ENCODE peak calls at places on chromosomes 2 and 18, in seven cellular contexts. I is psoas muscle, E is body of pancreas, Y is tibial nerve, J is NT2/D1, M is transverse colon, Q is pancreas. S is an unnamed sample. For H3K4me1 and H3K27me3, the result is how much of the 10 kb centered on the place peaks cover.

GRCh38 chr2:78979380-78980238 is 45.9 kb upstream of the REG3G start:
- DNase-seq in I (peak), E (peak), Y (no peak), J (peak), M (peak), Q (no peak), S (peak)

GRCh38 chr2:25651066-25651465 is 22.3 kb downstream of the DTNB start:
- DNase-seq in I (no peak), E (no peak), Y (no peak), J (no peak), M (no peak), Q (no peak), S (no peak)

GRCh38 chr2:32074161-32074506 is 10.8 kb downstream of the SPAST start:
- DNase-seq in I (no peak), E (no peak), Y (no peak), J (no peak), M (no peak), Q (no peak), S (no peak)

GRCh38 chr2:59988337-59988736 is 565.1 kb downstream of the BCL11A start:
- DNase-seq in I (no peak), E (no peak), Y (no peak), J (no peak), M (no peak), Q (no peak), S (no peak)

GRCh38 chr2:64212346-64212745 is 68.1 kb upstream of the PELI1 start:
- DNase-seq in I (no peak), E (peak), Y (no peak), J (no peak), M (no peak), Q (no peak), S (no peak)

GRCh38 chr2:68403199-68403644 is 38.1 kb downstream of the PLEK start:
- DNase-seq in I (no peak), E (no peak), Y (no peak), J (no peak), M (no peak), Q (no peak), S (no peak)

GRCh38 chr2:48781366-48781765 is 25.8 kb upstream of the LHCGR start:
- DNase-seq in I (no peak), E (no peak), Y (no peak), J (no peak), M (no peak), Q (no peak), S (no peak)

GRCh38 chr2:74887961-74888670 is 54.2 kb downstream of the HK2 start:
- DNase-seq in I (no peak), E (no peak), Y (no peak), J (no peak), M (no peak), Q (no peak), S (no peak)

GRCh38 chr2:27627963-27628766 is 647 bp downstream of the CCDC121 start:
- DNase-seq in I (no peak), E (peak), Y (no peak), J (no peak), M (no peak), Q (no peak), S (peak)

GRCh38 chr2:159267926-159268325 is 18.6 kb downstream of the WDSUB1 start:
- DNase-seq in I (no peak), E (no peak), Y (no peak), J (no peak), M (no peak), Q (no peak), S (no peak)

GRCh38 chr2:168246483-168247340 is 683 bp downstream of the STK39 start:
- DNase-seq in I (peak), E (peak), Y (peak), J (peak), M (peak), Q (peak), S (peak)
- H3K4me1 ChIP-seq in I (under half), E (under half), Y (under half), J (under half), M (under half), Q (under half), S (under half)

GRCh38 chr2:230325316-230326243 is 1.4 kb upstream of the SP140L start:
- DNase-seq in I (no peak), E (no peak), Y (no peak), J (no peak), M (no peak), Q (peak), S (no peak)
- H3K27me3 ChIP-seq in I (under half), E (under half), Y (under half), J (under half), M (under half), Q (under half), S (under half)

GRCh38 chr2:189336276-189336975 is 104.8 kb upstream of the WDR75 start:
- DNase-seq in I (no peak), E (no peak), Y (no peak), J (no peak), M (no peak), Q (no peak), S (no peak)
- H3K4me3 ChIP-seq in I (no peak), E (no peak), Y (no peak), J (no peak), M (no peak), Q (no peak), S (no peak)

GRCh38 chr2:47174731-47175361 is 19.7 kb upstream of the STPG4 start:
- DNase-seq in I (no peak), E (peak), Y (no peak), J (no peak), M (peak), Q (no peak), S (peak)
- H3K4me1 ChIP-seq in I (under half), E (half or more), Y (under half), J (under half), M (under half), Q (under half), S (half or more)

GRCh38 chr2:192195548-192196418 is 1.1 kb upstream of the TMEFF2 start:
- DNase-seq in I (peak), E (no peak), Y (no peak), J (peak), M (no peak), Q (peak), S (peak)

GRCh38 chr2:192197387-192197786 is 2.7 kb upstream of the TMEFF2 start:
- DNase-seq in I (no peak), E (no peak), Y (no peak), J (no peak), M (no peak), Q (no peak), S (no peak)

GRCh38 chr2:192196451-192197194 is 1.9 kb upstream of the TMEFF2 start:
- DNase-seq in I (no peak), E (no peak), Y (no peak), J (no peak), M (no peak), Q (no peak), S (no peak)

GRCh38 chr2:192194065-192194865 is 468 bp downstream of the TMEFF2 start:
- DNase-seq in I (peak), E (peak), Y (no peak), J (no peak), M (no peak), Q (peak), S (peak)

DNA sequence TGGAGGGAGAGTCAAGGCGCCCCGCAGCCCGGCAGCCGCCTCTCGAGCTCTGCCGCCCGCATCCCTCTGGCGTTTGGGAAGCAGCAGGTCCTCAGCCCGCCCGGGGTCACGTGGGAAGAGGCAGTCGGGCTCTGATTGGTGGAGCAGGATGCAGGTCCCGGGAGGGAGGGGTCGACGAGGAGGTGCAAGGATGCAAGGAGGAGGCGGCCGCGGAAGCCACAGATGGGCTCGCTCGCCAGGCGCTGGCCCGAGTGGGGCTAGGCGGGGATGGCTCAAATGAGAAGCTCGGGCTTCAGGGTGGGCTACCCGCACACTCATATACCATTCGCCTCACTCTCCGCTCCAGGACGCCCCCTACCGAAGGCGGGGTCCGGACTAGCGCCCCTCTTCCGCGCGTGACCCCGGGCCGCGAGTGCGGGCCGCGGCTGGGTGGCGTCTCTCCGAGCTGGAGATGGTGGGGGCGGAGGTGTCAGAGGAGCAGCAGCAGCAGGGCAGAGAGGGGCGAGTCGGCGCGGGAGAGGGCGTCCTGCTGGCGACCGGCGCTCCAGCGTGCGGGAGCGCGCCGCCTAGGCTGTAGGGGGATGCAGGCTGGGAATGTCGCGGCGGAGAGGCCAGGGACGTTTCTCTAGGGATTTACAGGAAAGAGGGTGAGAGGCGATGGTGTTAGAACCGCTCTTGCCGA is at the start of gene TMEFF2:
- DNase-seq in I (peak), E (peak), Y (peak), J (peak), M (peak), Q (peak), S (peak)
- H3K27me3 ChIP-seq in I (under half), E (under half), Y (under half), J (half or more), M (half or more), Q (under half), S (half or more)

GRCh38 chr2:181789827-181790448 is 101.6 kb upstream of the ITPRID2 start:
- DNase-seq in I (no peak), E (no peak), Y (no peak), J (no peak), M (no peak), Q (no peak), S (no peak)

GRCh38 chr2:181787310-181788048 is 104.1 kb upstream of the ITPRID2 start:
- DNase-seq in I (no peak), E (no peak), Y (no peak), J (no peak), M (no peak), Q (no peak), S (no peak)

GRCh38 chr2:181792906-181793305 is 98.6 kb upstream of the ITPRID2 start:
- DNase-seq in I (no peak), E (no peak), Y (no peak), J (no peak), M (no peak), Q (no peak), S (no peak)

GRCh38 chr2:181788883-181789555 is 102.5 kb upstream of the ITPRID2 start:
- DNase-seq in I (no peak), E (no peak), Y (no peak), J (no peak), M (no peak), Q (no peak), S (no peak)

GRCh38 chr2:181790716-181791649 is 100.5 kb upstream of the ITPRID2 start:
- DNase-seq in I (no peak), E (no peak), Y (no peak), J (no peak), M (peak), Q (no peak), S (no peak)
- H3K4me3 ChIP-seq in I (no peak), E (no peak), Y (no peak), J (no peak), M (no peak), Q (no peak), S (no peak)

DNA sequence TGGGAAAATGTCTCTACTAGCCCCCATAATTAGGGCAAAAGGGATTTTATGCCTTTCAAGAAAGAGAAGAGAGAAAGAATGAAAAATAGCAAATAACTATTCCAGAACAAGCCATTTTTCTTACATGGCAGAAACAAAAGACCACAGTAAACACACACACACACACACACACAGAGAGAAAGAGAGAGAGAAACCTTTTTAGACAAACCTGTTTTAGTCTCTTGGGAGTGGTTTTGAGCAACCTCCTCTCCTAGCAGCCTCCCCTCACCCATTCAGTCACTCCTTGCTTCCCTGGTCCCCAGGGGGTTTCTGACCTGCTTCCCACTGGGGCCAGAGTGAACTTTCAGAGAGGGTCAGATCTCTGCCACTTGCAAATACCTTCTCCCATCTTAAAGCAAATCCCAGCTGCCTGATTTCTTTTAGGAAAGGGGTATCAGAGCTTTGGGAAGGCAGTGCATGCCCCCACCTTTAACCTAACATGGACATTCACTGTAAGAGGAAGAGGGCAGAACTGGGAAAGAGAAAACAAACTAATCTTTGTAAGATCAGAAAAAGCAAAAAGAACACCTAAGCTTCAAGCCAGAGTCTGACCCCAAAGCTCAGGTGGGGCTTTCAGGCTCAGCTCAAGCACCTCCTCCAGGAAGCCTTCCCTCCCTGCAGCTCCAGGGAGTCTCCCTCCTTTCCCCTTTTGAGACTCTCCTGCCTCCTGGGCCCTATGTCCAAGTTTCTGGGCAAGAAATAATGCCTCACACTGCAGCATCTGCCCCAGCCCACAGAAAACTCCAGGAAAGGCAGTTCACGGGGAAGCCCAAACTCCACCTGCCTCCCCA is 2.8 kb downstream of the SDC1 start:
- DNase-seq in I (no peak), E (no peak), Y (no peak), J (no peak), M (no peak), Q (no peak), S (no peak)
- H3K4me1 ChIP-seq in I (under half), E (under half), Y (under half), J (under half), M (under half), Q (under half), S (under half)

DNA sequence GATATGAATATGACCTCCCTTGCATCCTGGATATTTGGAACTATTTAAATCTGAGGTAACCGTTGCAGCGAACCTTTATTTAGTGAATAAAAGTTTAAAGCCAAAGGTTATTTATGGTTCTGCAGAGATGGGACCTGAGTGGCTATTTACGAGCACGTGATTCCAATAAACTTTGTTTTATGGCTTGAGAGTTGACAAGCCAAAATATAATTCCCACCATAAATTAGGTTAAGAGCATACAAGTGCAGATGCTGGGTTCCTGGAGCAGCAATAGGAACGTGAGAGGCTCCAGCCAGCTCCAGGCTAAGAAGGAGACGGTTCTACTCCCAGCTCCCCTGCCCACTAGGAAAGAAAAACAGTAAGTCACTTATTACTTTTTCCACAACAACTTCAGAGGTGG is 5.2 kb upstream of the HOXD4 start:
- DNase-seq in I (no peak), E (no peak), Y (no peak), J (no peak), M (no peak), Q (no peak), S (no peak)
- H3K27me3 ChIP-seq in I (under half), E (under half), Y (under half), J (half or more), M (under half), Q (under half), S (under half)

GRCh38 chr2:219179601-219180465 is 1.8 kb downstream of the RETREG2 start:
- DNase-seq in I (no peak), E (no peak), Y (no peak), J (no peak), M (no peak), Q (no peak), S (no peak)
- H3K4me3 ChIP-seq in I (peak), E (no peak), Y (no peak), J (no peak), M (no peak), Q (no peak), S (no peak)

DNA sequence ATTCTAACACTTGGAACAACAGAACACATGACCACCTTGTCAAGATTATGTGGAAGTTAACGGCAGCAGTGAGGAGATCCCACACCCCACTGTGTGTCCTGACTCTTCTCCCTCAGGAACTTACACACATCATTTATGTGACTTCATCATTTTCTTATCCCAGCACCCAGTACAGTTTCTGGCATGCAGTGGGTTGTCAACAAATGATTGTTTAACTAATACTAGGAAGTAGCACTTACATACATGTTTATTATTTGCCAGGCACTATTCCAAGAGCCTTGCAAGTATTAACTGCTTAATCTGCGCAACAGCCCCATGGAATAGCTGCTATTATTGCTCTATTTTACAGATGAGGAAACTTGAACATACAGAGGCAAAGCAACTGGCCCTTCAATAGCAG is 391.5 kb downstream of the TXNL1 start:
- DNase-seq in I (no peak), E (peak), Y (no peak), J (no peak), M (no peak), Q (no peak), S (no peak)
- H3K4me1 ChIP-seq in I (under half), E (under half), Y (under half), J (under half), M (under half), Q (under half), S (under half)

S was measured in adrenal gland.